ENCODE peak calls at places on chromosomes 12 and 14, in seven cellular contexts. B is T1000, G is T-helper 2 cell, A is heart right ventricle, N is BJ, R is NCI-H1105, U is NCI-H2029. Y is an unnamed sample.

GRCh38 chr12:6899837-6900519 is 4.6 kb upstream of the LRRC23 start:
- DNase-seq in N (no peak), A (peak; percentile 83), B (no peak), G (no peak), U (peak; percentile 89), R (no peak), Y (peak; percentile 69)

GRCh38 chr12:115451785-115452736 is 768.1 kb upstream of the TBX3 start:
- DNase-seq in A (peak; percentile 63), B (no peak), N (no peak), R (peak; percentile 95), U (peak; percentile 77), G (no peak), Y (peak; percentile 63)

GRCh38 chr14:93319958-93320357 is 12.9 kb downstream of the BTBD7 start:
- DNase-seq in N (no peak), A (no peak), R (no peak), B (no peak), U (no peak), G (no peak), Y (no peak)

GRCh38 chr12:25337916-25338315 is 87.2 kb upstream of the KRAS start:
- DNase-seq in B (no peak), U (no peak), A (no peak), G (no peak), R (no peak), N (no peak), Y (no peak)

GRCh38 chr12:126895946-126896520 is 1370.9 kb upstream of the TMEM132C start:
- DNase-seq in N (no peak), R (no peak), A (no peak), U (no peak), G (no peak), B (no peak), Y (no peak)

GRCh38 chr14:29930283-29930682 is 2.6 kb upstream of the PRKD1 start:
- DNase-seq in R (no peak), N (peak; percentile 14), G (no peak), A (no peak), B (no peak), U (no peak), Y (no peak)

GRCh38 chr12:120102189-120103043 is 14.1 kb downstream of the RAB35 start:
- DNase-seq in N (no peak), R (no peak), B (no peak), G (no peak), U (no peak), A (no peak), Y (no peak)

GRCh38 chr12:79691299-79692248 is 810 bp upstream of the PAWR start:
- DNase-seq in R (no peak), G (no peak), N (peak; percentile 73), A (peak; percentile 17), U (no peak), B (no peak), Y (no peak)

GRCh38 chr12:104659058-104659457 is 202.3 kb downstream of the CHST11 start:
- DNase-seq in N (no peak), U (no peak), B (no peak), G (no peak), R (no peak), A (no peak), Y (no peak)

GRCh38 chr14:74907744-74908143 is 15.3 kb downstream of the RPS6KL1 start:
- DNase-seq in U (no peak), A (no peak), N (no peak), R (no peak), G (no peak), B (no peak), Y (no peak)

GRCh38 chr12:108801736-108802665 is 55.4 kb downstream of the SSH1 start:
- DNase-seq in A (peak; percentile 52), B (no peak), N (no peak), G (no peak), R (no peak), U (no peak), Y (peak; percentile 59)

GRCh38 chr12:27583057-27583797 is 59.2 kb downstream of the PPFIBP1 start:
- DNase-seq in R (no peak), N (no peak), G (no peak), A (peak; percentile 68), B (no peak), U (no peak), Y (no peak)

GRCh38 chr12:111759991-111760390 is 6.7 kb upstream of the ALDH2 start:
- DNase-seq in U (no peak), R (no peak), N (no peak), A (no peak), B (no peak), G (no peak), Y (no peak)

GRCh38 chr12:49882248-49882850 is 21.4 kb downstream of the FAIM2 start:
- DNase-seq in G (no peak), U (no peak), R (no peak), A (no peak), B (no peak), N (no peak), Y (no peak)

GRCh38 chr14:34081126-34081575 is 130.3 kb upstream of the EGLN3 start:
- DNase-seq in R (no peak), N (no peak), B (peak; percentile 38), U (peak; percentile 54), A (peak; percentile 61), G (no peak), Y (peak; percentile 24)

GRCh38 chr12:2267624-2268477 is 215.1 kb downstream of the CACNA1C start:
- DNase-seq in N (no peak), R (no peak), G (no peak), A (no peak), U (no peak), B (peak; percentile 87), Y (no peak)

GRCh38 chr14:88798161-88798560 is 5.4 kb upstream of the EML5 start:
- DNase-seq in U (peak; percentile 2), R (peak; percentile 87), B (no peak), G (no peak), N (no peak), A (no peak), Y (no peak)

GRCh38 chr14:104515811-104516780 is 63.5 kb upstream of the C14orf180 start:
- DNase-seq in R (no peak), G (no peak), U (no peak), A (no peak), B (no peak), N (no peak), Y (no peak)

GRCh38 chr12:1920436-1920835 is 2.0 kb upstream of the CACNA2D4 start:
- DNase-seq in N (no peak), R (no peak), U (no peak), A (no peak), G (no peak), B (no peak), Y (no peak)

GRCh38 chr12:122423258-122424165 is 1.0 kb upstream of the CLIP1 start:
- DNase-seq in G (no peak), N (no peak), A (peak; percentile 13), R (peak; percentile 48), U (no peak), B (no peak), Y (no peak)

GRCh38 chr12:108828774-108829173 is 28.6 kb downstream of the SSH1 start:
- DNase-seq in N (no peak), R (no peak), B (peak; percentile 67), G (no peak), U (no peak), A (peak; percentile 56), Y (no peak)

GRCh38 chr12:4974217-4974616 is 64.5 kb downstream of the KCNA1 start:
- DNase-seq in N (no peak), U (peak; percentile 33), G (no peak), B (no peak), A (no peak), R (no peak), Y (no peak)

Y was measured in left cardiac atrium.